ENCODE peak calls at places on chromosomes 6 and 20, in six cellular contexts. P is DMS153; T is head of caudate nucleus; N is activated CD4-positive, alpha-beta memory T cell treated with anti-CD3 and anti-CD28 coated beads, Interleukin-2, amount 10 ng/mL, durations not matched to agents 7 days and 5 days; O is stimulated activated CD4-positive, alpha-beta T cell treated with anti-CD3 and anti-CD28 coated beads, Interleukin-1b, Interleukin-23, amount 100 ng/mL, for 1 hour; R is retina. G is an unnamed sample.

GRCh38 chr6:96837138-96837971 is at the start of gene GPR63:
- DNase-seq in P (peak; percentile 60), T (peak; percentile 92), N (peak; percentile 89), O (no peak), R (peak; percentile 92), G (peak; percentile 34)

GRCh38 chr20:48120120-48120519 is 334.8 kb upstream of the SULF2 start:
- DNase-seq in P (no peak), T (no peak), N (no peak), O (no peak), R (no peak), G (no peak)

GRCh38 chr20:32474967-32475819 is 109.9 kb downstream of the NOL4L start:
- DNase-seq in P (no peak), T (peak; percentile 88), N (no peak), O (no peak), R (peak; percentile 88), G (peak; percentile 95)

GRCh38 chr6:169048185-169048584 is 205.5 kb downstream of the THBS2 start:
- DNase-seq in P (no peak), T (no peak), N (no peak), O (no peak), R (no peak), G (no peak)

GRCh38 chr6:147204060-147204785 is at the start of gene STXBP5:
- DNase-seq in P (peak; percentile 17), T (peak; percentile 74), N (peak; percentile 47), O (no peak), R (peak; percentile 78), G (peak; percentile 11)

GRCh38 chr20:56736285-56736857 is 107.3 kb downstream of the TFAP2C start:
- DNase-seq in P (no peak), T (no peak), N (no peak), O (no peak), R (no peak), G (no peak)

GRCh38 chr6:11224252-11224965 is 8.1 kb downstream of the NEDD9 start:
- DNase-seq in P (no peak), T (no peak), N (peak; percentile 77), O (no peak), R (no peak), G (no peak)

GRCh38 chr20:20393207-20393606 is 25.3 kb downstream of the INSM1 start:
- DNase-seq in P (no peak), T (no peak), N (no peak), O (no peak), R (no peak), G (no peak)

GRCh38 chr6:3750324-3751018 is 1.0 kb downstream of the PXDC1 start:
- DNase-seq in P (no peak), T (peak; percentile 89), N (no peak), O (no peak), R (peak; percentile 63), G (no peak)

GRCh38 chr6:146014233-146014632 is 14.6 kb upstream of the GRM1 start:
- DNase-seq in P (no peak), T (no peak), N (no peak), O (no peak), R (no peak), G (no peak)

GRCh38 chr20:10555865-10556308 is 117.9 kb downstream of the JAG1 start:
- DNase-seq in P (no peak), T (no peak), N (no peak), O (no peak), R (no peak), G (no peak)

GRCh38 chr6:80215063-80215462 is 108.6 kb downstream of the BCKDHB start:
- DNase-seq in P (no peak), T (no peak), N (no peak), O (no peak), R (no peak), G (no peak)

GRCh38 chr20:11044561-11044960 is 370.8 kb upstream of the JAG1 start:
- DNase-seq in P (no peak), T (no peak), N (no peak), O (no peak), R (no peak), G (no peak)

GRCh38 chr6:125393449-125393858 is 91.7 kb upstream of the HDDC2 start:
- DNase-seq in P (no peak), T (no peak), N (no peak), O (no peak), R (no peak), G (no peak)

G was measured in retinal pigment epithelial cell.